ENCODE peak calls at places on chromosomes 4 and X, in seven cellular contexts. One of them, this sample, is unnamed.

GRCh38 chrX:74065831-74066390 is 238.1 kb upstream of the ZCCHC13 start:
- DNase-seq in osteoblast: no peak
- DNase-seq in DND-41: no peak
- DNase-seq in OCI-LY7: no peak
- DNase-seq in fibroblast of lung: no peak
- DNase-seq in hepatocyte: no peak
- DNase-seq in HCT116: no peak
- DNase-seq in this sample: no peak

GRCh38 chr4:177229331-177229730 is 80.3 kb upstream of the NEIL3 start:
- DNase-seq in osteoblast: peak; percentile 93
- DNase-seq in DND-41: peak; percentile 43
- DNase-seq in OCI-LY7: no peak
- DNase-seq in fibroblast of lung: no peak
- DNase-seq in hepatocyte: no peak
- DNase-seq in HCT116: no peak
- DNase-seq in this sample: no peak

GRCh38 chr4:128955751-128956150 is 137.6 kb downstream of the SCLT1 start:
- DNase-seq in osteoblast: no peak
- DNase-seq in DND-41: no peak
- DNase-seq in OCI-LY7: no peak
- DNase-seq in fibroblast of lung: no peak
- DNase-seq in hepatocyte: no peak
- DNase-seq in HCT116: no peak
- DNase-seq in this sample: no peak

GRCh38 chrX:81120936-81121351 is 80.8 kb downstream of the HMGN5 start:
- DNase-seq in osteoblast: no peak
- DNase-seq in DND-41: no peak
- DNase-seq in OCI-LY7: peak; percentile 77
- DNase-seq in fibroblast of lung: peak; percentile 49
- DNase-seq in hepatocyte: peak; percentile 69
- DNase-seq in HCT116: no peak
- DNase-seq in this sample: no peak

GRCh38 chr4:95392886-95393285 is 155.9 kb downstream of the UNC5C start:
- DNase-seq in osteoblast: no peak
- DNase-seq in DND-41: no peak
- DNase-seq in OCI-LY7: no peak
- DNase-seq in fibroblast of lung: no peak
- DNase-seq in hepatocyte: no peak
- DNase-seq in HCT116: no peak
- DNase-seq in this sample: no peak

GRCh38 chr4:185467101-185467500 is 4.4 kb downstream of the CCDC110 start:
- DNase-seq in osteoblast: peak; percentile 88
- DNase-seq in DND-41: no peak
- DNase-seq in OCI-LY7: no peak
- DNase-seq in fibroblast of lung: peak; percentile 3
- DNase-seq in hepatocyte: no peak
- DNase-seq in HCT116: no peak
- DNase-seq in this sample: no peak

GRCh38 chrX:18951032-18951431 is 32.9 kb downstream of the PHKA2 start:
- DNase-seq in osteoblast: no peak
- DNase-seq in DND-41: no peak
- DNase-seq in OCI-LY7: no peak
- DNase-seq in fibroblast of lung: no peak
- DNase-seq in hepatocyte: no peak
- DNase-seq in HCT116: no peak
- DNase-seq in this sample: no peak

GRCh38 chr4:78069309-78069708 is 12.2 kb downstream of the FRAS1 start:
- DNase-seq in osteoblast: no peak
- DNase-seq in DND-41: no peak
- DNase-seq in OCI-LY7: no peak
- DNase-seq in fibroblast of lung: no peak
- DNase-seq in hepatocyte: no peak
- DNase-seq in HCT116: no peak
- DNase-seq in this sample: no peak

GRCh38 chr4:6892190-6892908 is 17.3 kb upstream of the TBC1D14 start:
- DNase-seq in osteoblast: peak; percentile 93
- DNase-seq in DND-41: peak; percentile 51
- DNase-seq in OCI-LY7: no peak
- DNase-seq in fibroblast of lung: peak; percentile 73
- DNase-seq in hepatocyte: peak; percentile 47
- DNase-seq in HCT116: no peak
- DNase-seq in this sample: no peak

GRCh38 chr4:55096045-55096444 is 29.4 kb downstream of the KDR start:
- DNase-seq in osteoblast: no peak
- DNase-seq in DND-41: no peak
- DNase-seq in OCI-LY7: no peak
- DNase-seq in fibroblast of lung: no peak
- DNase-seq in hepatocyte: no peak
- DNase-seq in HCT116: no peak
- DNase-seq in this sample: no peak

GRCh38 chr4:100721490-100721889 is 203.7 kb upstream of the EMCN start:
- DNase-seq in osteoblast: no peak
- DNase-seq in DND-41: no peak
- DNase-seq in OCI-LY7: no peak
- DNase-seq in fibroblast of lung: no peak
- DNase-seq in hepatocyte: no peak
- DNase-seq in HCT116: no peak
- DNase-seq in this sample: no peak

GRCh38 chr4:10554694-10555093 is 97.5 kb upstream of the ZNF518B start:
- DNase-seq in osteoblast: peak; percentile 85
- DNase-seq in DND-41: peak; percentile 49
- DNase-seq in OCI-LY7: peak; percentile 54
- DNase-seq in fibroblast of lung: peak; percentile 40
- DNase-seq in hepatocyte: peak; percentile 80
- DNase-seq in HCT116: peak; percentile 56
- DNase-seq in this sample: peak; percentile 9

GRCh38 chrX:151396042-151396826 is 772 bp upstream of the VMA21 start:
- DNase-seq in osteoblast: peak; percentile 85
- DNase-seq in DND-41: peak; percentile 59
- DNase-seq in OCI-LY7: peak; percentile 49
- DNase-seq in fibroblast of lung: peak; percentile 67
- DNase-seq in hepatocyte: no peak
- DNase-seq in HCT116: no peak
- DNase-seq in this sample: no peak

GRCh38 chrX:39667746-39668507 is 429.8 kb downstream of the BCOR start:
- DNase-seq in osteoblast: no peak
- DNase-seq in DND-41: no peak
- DNase-seq in OCI-LY7: no peak
- DNase-seq in fibroblast of lung: no peak
- DNase-seq in hepatocyte: no peak
- DNase-seq in HCT116: no peak
- DNase-seq in this sample: no peak

GRCh38 chr4:55183926-55184599 is 58.7 kb upstream of the KDR start:
- DNase-seq in osteoblast: peak; percentile 49
- DNase-seq in DND-41: no peak
- DNase-seq in OCI-LY7: no peak
- DNase-seq in fibroblast of lung: peak; percentile 97
- DNase-seq in hepatocyte: peak; percentile 70
- DNase-seq in HCT116: peak; percentile 87
- DNase-seq in this sample: peak; percentile 90

GRCh38 chrX:106707771-106708454 is 18.6 kb upstream of the RNF128 start:
- DNase-seq in osteoblast: peak; percentile 84
- DNase-seq in DND-41: no peak
- DNase-seq in OCI-LY7: no peak
- DNase-seq in fibroblast of lung: peak; percentile 97
- DNase-seq in hepatocyte: peak; percentile 26
- DNase-seq in HCT116: peak; percentile 79
- DNase-seq in this sample: peak; percentile 66

GRCh38 chrX:75131973-75132627 is 24.0 kb downstream of the ABCB7 start:
- DNase-seq in osteoblast: no peak
- DNase-seq in DND-41: no peak
- DNase-seq in OCI-LY7: no peak
- DNase-seq in fibroblast of lung: no peak
- DNase-seq in hepatocyte: no peak
- DNase-seq in HCT116: no peak
- DNase-seq in this sample: no peak

GRCh38 chrX:140141444-140142029 is 176.2 kb upstream of the CXorf66 start:
- DNase-seq in osteoblast: peak; percentile 14
- DNase-seq in DND-41: peak; percentile 17
- DNase-seq in OCI-LY7: peak; percentile 18
- DNase-seq in fibroblast of lung: no peak
- DNase-seq in hepatocyte: peak; percentile 41
- DNase-seq in HCT116: peak; percentile 2
- DNase-seq in this sample: no peak

GRCh38 chr4:23614284-23614892 is 275.5 kb downstream of the PPARGC1A start:
- DNase-seq in osteoblast: no peak
- DNase-seq in DND-41: peak; percentile 6
- DNase-seq in OCI-LY7: peak; percentile 51
- DNase-seq in fibroblast of lung: peak; percentile 61
- DNase-seq in hepatocyte: peak; percentile 57
- DNase-seq in HCT116: no peak
- DNase-seq in this sample: no peak

GRCh38 chr4:87865960-87866598 is 33.3 kb downstream of the MEPE start:
- DNase-seq in osteoblast: no peak
- DNase-seq in DND-41: no peak
- DNase-seq in OCI-LY7: no peak
- DNase-seq in fibroblast of lung: peak; percentile 72
- DNase-seq in hepatocyte: peak; percentile 32
- DNase-seq in HCT116: no peak
- DNase-seq in this sample: no peak

GRCh38 chr4:69832326-69833030 is 27.5 kb downstream of the SULT1E1 start:
- DNase-seq in osteoblast: no peak
- DNase-seq in DND-41: no peak
- DNase-seq in OCI-LY7: no peak
- DNase-seq in fibroblast of lung: no peak
- DNase-seq in hepatocyte: peak; percentile 81
- DNase-seq in HCT116: no peak
- DNase-seq in this sample: no peak

DNA sequence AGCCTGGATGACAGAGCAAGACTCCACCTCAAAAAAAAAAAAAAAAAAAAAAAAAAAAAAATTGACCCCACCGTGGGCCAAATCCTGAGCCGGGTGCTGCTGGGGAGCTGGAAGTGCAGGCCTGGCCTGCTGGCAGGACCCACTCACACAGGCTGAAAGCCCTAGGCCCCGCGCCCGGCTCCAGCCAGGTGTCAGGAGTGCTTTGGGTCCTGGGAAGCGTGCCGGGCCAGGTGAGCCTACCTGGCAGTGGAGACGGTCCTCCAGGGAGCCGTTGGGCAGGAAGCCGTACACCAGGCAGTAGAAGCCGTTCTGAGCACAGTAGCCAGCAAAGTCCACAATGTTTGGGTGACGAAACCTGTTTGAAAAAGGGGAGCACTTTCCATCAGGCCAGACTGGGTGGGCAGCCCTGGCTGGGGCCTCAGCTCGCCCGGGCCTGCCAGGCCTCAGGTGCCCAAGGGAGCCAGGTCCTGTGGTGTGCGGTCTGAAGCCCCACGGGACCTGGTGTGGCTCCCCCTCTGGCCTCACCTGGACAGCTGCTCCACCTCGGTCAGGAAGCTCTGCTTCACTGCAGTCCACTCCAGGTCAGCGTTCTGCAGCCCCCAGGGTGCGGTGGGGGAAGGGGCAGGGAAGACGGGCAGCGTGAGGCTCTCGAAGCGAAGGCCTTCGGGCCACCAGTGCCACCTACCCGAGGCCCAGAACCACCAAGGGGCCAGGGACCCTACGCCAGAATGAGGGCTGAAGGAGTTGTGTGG is 1.8 kb downstream of the IRAK1 start:
- DNase-seq in osteoblast: peak; percentile 63
- DNase-seq in DND-41: no peak
- DNase-seq in OCI-LY7: no peak
- DNase-seq in fibroblast of lung: no peak
- DNase-seq in hepatocyte: no peak
- DNase-seq in HCT116: no peak
- DNase-seq in this sample: no peak
- H3K79me2 ChIP-seq in osteoblast: peaks cover 41% of the 10 kb centered on the region
- H3K79me2 ChIP-seq in DND-41: peaks cover 47% of the 10 kb centered on the region
- H3K79me2 ChIP-seq in OCI-LY7: peaks cover 6% of the 10 kb centered on the region
- H3K79me2 ChIP-seq in fibroblast of lung: peaks cover 14% of the 10 kb centered on the region
- H3K79me2 ChIP-seq in hepatocyte: no peaks in the 10 kb centered on the region
- H3K79me2 ChIP-seq in HCT116: peaks cover 42% of the 10 kb centered on the region
- H3K79me2 ChIP-seq in this sample: peaks cover 22% of the 10 kb centered on the region

DNA sequence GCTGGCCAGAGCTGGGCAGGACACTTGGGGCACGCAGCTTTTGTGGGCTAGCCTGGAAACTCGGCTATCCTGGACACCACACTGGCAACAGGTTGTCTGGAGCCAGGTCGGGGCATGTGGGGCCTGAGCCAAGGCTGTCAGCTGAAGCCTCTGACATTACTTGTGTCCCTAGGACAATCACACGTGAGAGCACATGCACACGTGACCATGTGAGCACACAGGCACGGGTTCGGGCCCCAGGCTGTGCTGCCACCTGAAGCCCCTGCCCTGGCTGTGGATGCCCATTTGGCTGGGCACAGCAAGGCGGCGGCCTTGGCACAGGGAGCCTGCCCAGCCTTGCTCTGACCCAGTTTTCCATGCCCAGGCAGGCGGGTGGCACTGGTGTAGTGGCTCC is 8.7 kb upstream of the FGFR3 start:
- DNase-seq in osteoblast: no peak
- DNase-seq in DND-41: no peak
- DNase-seq in OCI-LY7: no peak
- DNase-seq in fibroblast of lung: no peak
- DNase-seq in hepatocyte: no peak
- DNase-seq in HCT116: no peak
- DNase-seq in this sample: no peak
- H2AFZ ChIP-seq in osteoblast: no peak overlapping the region
- H2AFZ ChIP-seq in DND-41: no peak overlapping the region
- H2AFZ ChIP-seq in OCI-LY7: no peak overlapping the region
- H2AFZ ChIP-seq in fibroblast of lung: no peak overlapping the region
- H2AFZ ChIP-seq in hepatocyte: no peak overlapping the region
- H2AFZ ChIP-seq in HCT116: no peak overlapping the region
- H2AFZ ChIP-seq in this sample: no peak overlapping the region

GRCh38 chr4:3371581-3372001 is 70.2 kb upstream of the HGFAC start:
- DNase-seq in osteoblast: no peak
- DNase-seq in DND-41: no peak
- DNase-seq in OCI-LY7: no peak
- DNase-seq in fibroblast of lung: peak; percentile 43
- DNase-seq in hepatocyte: peak; percentile 6
- DNase-seq in HCT116: no peak
- DNase-seq in this sample: no peak
- H3K4me1 ChIP-seq in osteoblast: peaks cover 26% of the 10 kb centered on the region
- H3K4me1 ChIP-seq in DND-41: peaks cover 28% of the 10 kb centered on the region
- H3K4me1 ChIP-seq in OCI-LY7: peaks cover 12% of the 10 kb centered on the region
- H3K4me1 ChIP-seq in fibroblast of lung: peaks cover 21% of the 10 kb centered on the region
- H3K4me1 ChIP-seq in hepatocyte: peaks cover 20% of the 10 kb centered on the region
- H3K4me1 ChIP-seq in HCT116: no peaks in the 10 kb centered on the region
- H3K4me1 ChIP-seq in this sample: peaks cover 16% of the 10 kb centered on the region

DNA sequence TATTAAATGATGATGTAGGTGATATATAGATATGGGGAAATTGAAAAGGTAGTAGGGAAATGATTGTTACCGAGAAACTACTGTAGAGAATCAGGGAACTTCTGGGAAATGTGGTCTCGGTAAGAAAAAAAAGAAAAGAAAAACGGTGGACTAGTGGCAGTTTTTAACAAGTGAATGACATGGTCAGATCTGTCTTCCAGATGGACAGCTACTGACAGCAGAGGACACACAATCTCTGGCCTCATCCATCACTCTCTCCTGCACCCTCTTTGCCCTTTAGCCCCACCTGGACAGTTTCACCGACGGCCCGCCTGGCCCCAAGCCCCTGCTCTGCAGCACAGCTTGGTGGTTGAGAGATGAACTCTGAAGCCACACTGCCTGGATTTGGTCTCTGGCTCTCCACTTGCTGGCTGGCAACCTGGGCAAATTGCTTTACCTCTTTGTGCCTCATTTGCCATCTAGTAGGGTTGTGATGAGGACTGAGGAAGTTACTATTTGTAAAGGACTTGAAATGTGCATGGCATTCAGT is 23.4 kb downstream of the RBM47 start:
- DNase-seq in osteoblast: no peak
- DNase-seq in DND-41: no peak
- DNase-seq in OCI-LY7: peak; percentile 20
- DNase-seq in fibroblast of lung: no peak
- DNase-seq in hepatocyte: no peak
- DNase-seq in HCT116: no peak
- DNase-seq in this sample: no peak
- H3K79me2 ChIP-seq in osteoblast: no peaks in the 10 kb centered on the region
- H3K79me2 ChIP-seq in DND-41: no peaks in the 10 kb centered on the region
- H3K79me2 ChIP-seq in OCI-LY7: no peaks in the 10 kb centered on the region
- H3K79me2 ChIP-seq in fibroblast of lung: no peaks in the 10 kb centered on the region
- H3K79me2 ChIP-seq in hepatocyte: peaks cover 46% of the 10 kb centered on the region
- H3K79me2 ChIP-seq in HCT116: no peaks in the 10 kb centered on the region
- H3K79me2 ChIP-seq in this sample: no peaks in the 10 kb centered on the region

This sample was measured in keratinocyte.